ENCODE peak calls at places on chromosomes 11 and 22, in four cellular contexts. S is SK-N-SH, C is HepG2, E is HCT116. U is an unnamed sample.

GRCh38 chr11:70176940-70177689 is 26.0 kb upstream of the FADD start:
- DNase-seq in C (peak), S (peak), E (peak), U (peak)

GRCh38 chr11:13644997-13645667 is 23.3 kb upstream of the FAR1 start:
- DNase-seq in C (no peak), S (no peak), E (no peak), U (no peak)

GRCh38 chr11:934437-934950 is 8.8 kb downstream of the AP2A2 start:
- DNase-seq in C (no peak), E (no peak), S (no peak), U (no peak)

GRCh38 chr11:117979481-117980211 is 6.5 kb upstream of the IL10RA start:
- DNase-seq in S (no peak), E (no peak), C (no peak), U (no peak)

GRCh38 chr11:34354782-34355181 is 3.0 kb downstream of the ABTB2 start:
- DNase-seq in S (no peak), C (no peak), E (no peak), U (no peak)

GRCh38 chr11:125621995-125622394 is 3.0 kb upstream of the CHEK1 start:
- DNase-seq in S (no peak), C (no peak), E (no peak), U (no peak)

GRCh38 chr11:19712281-19713220 is at the start of gene NAV2:
- DNase-seq in S (peak), C (peak), E (peak), U (peak)

GRCh38 chr11:115787302-115787701 is 283.1 kb upstream of the CADM1 start:
- DNase-seq in E (no peak), S (no peak), C (no peak), U (no peak)

GRCh38 chr11:1478544-1478943 is 8.0 kb downstream of the MOB2 start:
- DNase-seq in C (no peak), S (no peak), E (no peak), U (no peak)

GRCh38 chr22:33000342-33001280 is 57.6 kb downstream of the SYN3 start:
- DNase-seq in C (peak), E (no peak), S (peak), U (peak)

GRCh38 chr11:113974741-113975470 is at the start of gene HTR3A:
- DNase-seq in E (peak), S (peak), C (peak), U (no peak)

DNA sequence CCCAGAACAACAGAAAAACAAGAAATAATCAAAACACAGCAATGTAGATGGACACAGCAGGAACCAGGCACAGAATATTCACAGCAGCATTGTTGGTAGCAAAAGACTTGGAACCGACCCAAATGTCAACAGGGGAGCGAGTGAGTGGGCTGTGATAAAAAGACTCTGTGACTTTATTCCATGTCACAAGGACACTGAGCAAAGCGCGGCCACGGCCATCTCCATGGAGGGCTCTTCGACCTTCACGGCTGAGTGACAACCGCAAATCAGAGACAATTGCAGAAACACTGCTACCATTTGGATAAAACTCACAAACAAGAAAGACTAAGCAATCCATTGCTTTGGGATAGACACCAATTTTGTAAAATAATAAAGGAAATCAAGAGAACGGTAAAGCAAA is 1373.2 kb downstream of the TBC1D22A start:
- DNase-seq in S (no peak), C (no peak), E (no peak), U (no peak)
- TF ChIP-seq JUND in S (no peak), C (no peak), E (no peak), U (no peak)

GRCh38 chr11:111733009-111733408 is 33.2 kb downstream of the PPP2R1B start:
- DNase-seq in C (no peak), E (no peak), S (no peak), U (no peak)
- TF ChIP-seq JUND in C (no peak), E (no peak), S (peak), U (no peak)

GRCh38 chr11:61079416-61080150 is 22.7 kb upstream of the CD5 start:
- DNase-seq in E (no peak), C (no peak), S (no peak), U (no peak)

GRCh38 chr11:61076506-61077304 is 25.6 kb upstream of the CD5 start:
- DNase-seq in E (no peak), C (no peak), S (no peak), U (no peak)

GRCh38 chr11:61072316-61073109 is 29.8 kb upstream of the CD5 start:
- DNase-seq in E (no peak), C (no peak), S (no peak), U (no peak)

GRCh38 chr11:61077936-61078335 is 24.4 kb upstream of the CD5 start:
- DNase-seq in S (no peak), E (no peak), C (no peak), U (no peak)

DNA sequence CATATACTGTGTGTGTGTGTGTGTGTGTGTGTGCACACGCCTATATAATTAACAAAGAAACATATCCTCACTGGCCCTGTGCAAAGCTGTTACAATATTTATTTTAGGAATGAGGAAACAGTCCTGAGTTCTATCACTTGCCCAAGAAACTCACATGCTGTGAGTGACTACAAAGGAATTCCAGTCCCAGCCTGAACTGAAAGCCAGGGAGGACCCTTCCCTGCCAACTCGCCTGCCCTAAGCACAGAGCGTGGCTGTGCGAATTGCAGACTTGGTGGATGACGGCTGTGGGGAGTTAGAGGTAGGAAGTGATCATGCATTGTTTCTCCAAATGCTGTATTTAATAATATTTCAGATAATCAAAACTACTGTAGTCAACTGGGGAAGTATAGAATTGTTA is 26.4 kb upstream of the CD5 start:
- DNase-seq in E (no peak), S (no peak), C (peak), U (peak)
- TF ChIP-seq JUND in E (no peak), S (no peak), C (no peak), U (no peak)

DNA sequence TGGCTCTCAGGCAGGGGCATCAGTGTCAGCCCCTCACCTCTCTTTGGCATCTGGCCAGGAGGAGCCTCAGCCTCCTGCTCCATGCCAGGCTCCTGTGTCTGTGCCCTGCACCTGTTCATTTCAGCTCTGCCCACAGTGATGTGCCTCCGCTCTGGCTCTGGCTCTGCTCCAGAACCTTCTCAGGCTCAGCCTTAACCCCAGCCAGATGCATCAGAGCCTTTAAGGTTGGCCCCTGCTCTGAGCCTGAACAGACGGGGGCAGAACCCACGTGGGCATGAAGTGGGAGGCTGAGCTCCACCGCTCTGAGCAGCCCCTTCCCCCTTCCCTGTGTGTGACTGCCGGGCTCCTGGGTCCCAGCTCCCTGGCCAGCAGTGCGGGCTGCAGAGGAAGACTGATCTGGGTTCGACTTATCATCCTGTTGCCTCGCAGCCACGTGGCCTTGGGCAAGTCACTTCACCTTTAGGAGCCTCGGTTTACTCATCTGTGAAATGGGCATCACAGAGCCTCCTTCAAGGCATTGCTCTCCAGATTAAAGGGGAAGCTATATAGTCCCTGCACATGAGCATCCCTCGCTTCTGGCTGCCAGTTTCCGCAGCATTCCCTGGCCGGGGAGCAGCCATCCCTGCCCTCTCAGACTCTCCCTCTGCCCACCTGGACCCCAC is 44.7 kb upstream of the RTL6 start:
- DNase-seq in E (no peak), C (no peak), S (no peak), U (no peak)
- TF ChIP-seq JUND in E (no peak), C (no peak), S (no peak), U (no peak)

GRCh38 chr11:132595246-132595645 is 937.1 kb downstream of the OPCML start:
- DNase-seq in S (no peak), E (no peak), C (no peak), U (no peak)
- TF ChIP-seq JUND in S (no peak), E (no peak), C (no peak), U (no peak)

DNA sequence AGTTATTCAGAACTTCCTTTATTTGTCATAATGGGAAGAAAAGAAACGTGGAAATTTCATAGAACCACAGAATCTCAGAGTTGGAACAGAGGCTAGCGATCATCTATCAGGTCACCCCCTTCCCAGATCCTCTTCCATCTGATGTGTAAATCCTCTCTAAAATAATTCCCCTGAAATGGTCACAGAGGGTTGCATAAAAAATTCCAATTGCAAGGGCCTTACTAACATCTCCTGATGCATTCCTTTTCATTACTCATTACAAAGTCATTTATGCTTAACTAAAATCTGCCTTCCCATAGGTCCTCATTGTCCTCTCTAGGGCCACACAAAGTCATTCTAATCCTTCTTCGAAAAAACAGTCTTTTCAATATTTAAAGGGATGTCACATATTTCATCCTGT is 771.3 kb downstream of the DLG2 start:
- DNase-seq in E (no peak), C (no peak), S (no peak), U (no peak)
- TF ChIP-seq JUND in E (no peak), C (no peak), S (no peak), U (no peak)

GRCh38 chr11:101091781-101092180 is 37.8 kb downstream of the PGR start:
- DNase-seq in C (no peak), E (no peak), S (no peak), U (peak)

GRCh38 chr11:101096036-101096704 is 33.4 kb downstream of the PGR start:
- DNase-seq in S (no peak), E (no peak), C (no peak), U (peak)

GRCh38 chr11:101090679-101091270 is 38.8 kb downstream of the PGR start:
- DNase-seq in E (no peak), C (no peak), S (no peak), U (no peak)
- TF ChIP-seq JUND in E (no peak), C (no peak), S (no peak), U (no peak)

GRCh38 chr22:50061141-50061823 is 3.2 kb upstream of the TTLL8 start:
- DNase-seq in S (no peak), E (no peak), C (no peak), U (no peak)
- TF ChIP-seq JUND in S (no peak), E (no peak), C (no peak), U (no peak)

U was measured in T47D.